ENCODE peak calls at places on chromosomes 4 and X, in six cellular contexts. D is left lung, F is fibroblast of lung, Q is dorsolateral prefrontal cortex, R is right atrium auricular region, V is neural progenitor cell. P is an unnamed sample.

GRCh38 chrX:131830400-131831184 is 192.5 kb upstream of the STK26 start:
- DNase-seq in Q (peak), V (peak), F (peak), R (peak), D (no peak), P (peak)

GRCh38 chr4:8847764-8848163 is 23.9 kb downstream of the HMX1 start:
- DNase-seq in R (no peak), D (peak), Q (no peak), F (no peak), V (peak), P (peak)

GRCh38 chr4:8278421-8279287 is 9.1 kb downstream of the HTRA3 start:
- DNase-seq in D (peak), Q (no peak), F (peak), V (no peak), R (no peak), P (peak)

GRCh38 chrX:34371740-34372139 is 239.6 kb upstream of the FAM47A start:
- DNase-seq in D (no peak), R (no peak), V (no peak), F (no peak), Q (no peak), P (no peak)

GRCh38 chr4:2583517-2583916 is 47.1 kb downstream of the FAM193A start:
- DNase-seq in R (no peak), F (peak), D (no peak), V (no peak), Q (no peak), P (no peak)

GRCh38 chr4:183492791-183493221 is 12.1 kb upstream of the ING2 start:
- DNase-seq in F (peak), D (no peak), V (no peak), R (no peak), Q (no peak), P (no peak)

GRCh38 chrX:149074429-149074828 is 430.7 kb downstream of the IDS start:
- DNase-seq in R (peak), D (no peak), F (peak), Q (no peak), V (no peak), P (no peak)

GRCh38 chr4:119659576-119659975 is 31.0 kb upstream of the PDE5A start:
- DNase-seq in Q (no peak), V (no peak), D (no peak), F (peak), R (no peak), P (no peak)

GRCh38 chr4:137253949-137254348 is 278.3 kb downstream of the PCDH18 start:
- DNase-seq in D (no peak), Q (no peak), R (no peak), V (no peak), F (peak), P (no peak)

GRCh38 chr4:6290769-6291547 is 21.3 kb downstream of the WFS1 start:
- DNase-seq in V (no peak), D (peak), F (no peak), R (no peak), Q (no peak), P (no peak)

GRCh38 chr4:26568446-26568994 is 15.4 kb upstream of the TBC1D19 start:
- DNase-seq in V (no peak), R (no peak), D (no peak), Q (no peak), F (peak), P (no peak)

GRCh38 chr4:125787707-125788106 is 473.0 kb downstream of the FAT4 start:
- DNase-seq in Q (no peak), F (no peak), V (no peak), D (no peak), R (no peak), P (no peak)

GRCh38 chr4:48909697-48910096 is 3.1 kb upstream of the OCIAD2 start:
- DNase-seq in D (no peak), R (no peak), V (no peak), Q (no peak), F (peak), P (no peak)

GRCh38 chr4:8639021-8639420 is 46.5 kb downstream of the CPZ start:
- DNase-seq in R (no peak), V (no peak), Q (no peak), F (no peak), D (peak), P (peak)

GRCh38 chr4:30295652-30296051 is 424.5 kb upstream of the PCDH7 start:
- DNase-seq in V (peak), R (no peak), D (no peak), Q (no peak), F (no peak), P (no peak)

GRCh38 chrX:48998391-48998790 is 3.7 kb downstream of the GRIPAP1 start:
- DNase-seq in Q (no peak), V (no peak), F (no peak), D (no peak), R (no peak), P (peak)
- TF ChIP-seq CTCF in Q (no peak), V (no peak), F (no peak), D (no peak), R (no peak), P (no peak)

GRCh38 chr4:94334519-94334918 is 8.1 kb downstream of the HPGDS start:
- DNase-seq in Q (no peak), V (no peak), R (no peak), F (no peak), D (no peak), P (no peak)

GRCh38 chr4:94334962-94335361 is 7.7 kb downstream of the HPGDS start:
- DNase-seq in Q (no peak), F (no peak), D (no peak), R (no peak), V (no peak), P (no peak)

GRCh38 chr4:94333864-94334263 is 8.8 kb downstream of the HPGDS start:
- DNase-seq in F (no peak), D (no peak), V (no peak), R (no peak), Q (no peak), P (no peak)

GRCh38 chr4:94329933-94330332 is 12.7 kb downstream of the HPGDS start:
- DNase-seq in F (no peak), D (no peak), Q (no peak), R (no peak), V (no peak), P (no peak)

DNA sequence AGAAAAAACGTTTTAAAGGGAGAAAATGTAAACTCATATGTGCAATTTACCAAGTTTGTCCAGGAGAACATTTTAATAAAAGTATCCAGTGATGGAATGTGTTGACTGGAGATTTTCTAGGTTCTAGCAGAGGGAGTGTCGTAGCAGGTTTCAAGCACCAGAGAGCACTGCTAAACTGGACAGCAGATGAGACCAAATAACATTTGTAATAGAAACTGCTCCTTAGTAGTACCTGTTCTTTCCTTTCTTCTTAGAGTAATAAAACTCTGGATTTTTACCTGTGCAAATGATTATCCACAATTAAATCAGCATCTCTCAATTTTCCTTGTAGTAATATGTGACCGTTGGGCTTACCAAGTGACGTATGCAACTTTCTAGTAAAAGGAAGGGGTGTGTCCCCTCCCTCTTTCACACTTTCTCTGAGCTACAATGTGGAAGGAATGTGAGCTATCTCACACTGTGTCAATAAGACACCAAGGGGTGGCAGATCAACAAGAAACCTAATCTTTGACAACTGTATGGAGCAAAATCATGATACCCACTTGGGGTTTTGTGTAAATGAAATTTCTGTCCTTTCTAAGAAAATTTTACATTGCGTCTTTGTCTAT is 9.5 kb downstream of the HPGDS start:
- DNase-seq in V (peak), D (no peak), Q (no peak), R (no peak), F (no peak), P (no peak)
- TF ChIP-seq CTCF in V (peak), D (no peak), Q (no peak), R (peak), F (no peak), P (peak)

GRCh38 chrX:10725071-10725470 is 104.7 kb upstream of the MID1 start:
- DNase-seq in Q (no peak), F (no peak), D (no peak), V (peak), R (no peak), P (no peak)
- TF ChIP-seq CTCF in Q (no peak), F (peak), D (peak), V (peak), R (peak), P (peak)

GRCh38 chrX:23621621-23622265 is 45.5 kb upstream of the PRDX4 start:
- DNase-seq in D (no peak), F (no peak), R (no peak), Q (no peak), V (no peak), P (no peak)

GRCh38 chrX:23631136-23631535 is 36.2 kb upstream of the PRDX4 start:
- DNase-seq in D (no peak), R (no peak), Q (no peak), F (peak), V (no peak), P (no peak)

GRCh38 chrX:23623797-23624196 is 43.5 kb upstream of the PRDX4 start:
- DNase-seq in D (no peak), R (no peak), F (no peak), Q (no peak), V (no peak), P (no peak)

DNA sequence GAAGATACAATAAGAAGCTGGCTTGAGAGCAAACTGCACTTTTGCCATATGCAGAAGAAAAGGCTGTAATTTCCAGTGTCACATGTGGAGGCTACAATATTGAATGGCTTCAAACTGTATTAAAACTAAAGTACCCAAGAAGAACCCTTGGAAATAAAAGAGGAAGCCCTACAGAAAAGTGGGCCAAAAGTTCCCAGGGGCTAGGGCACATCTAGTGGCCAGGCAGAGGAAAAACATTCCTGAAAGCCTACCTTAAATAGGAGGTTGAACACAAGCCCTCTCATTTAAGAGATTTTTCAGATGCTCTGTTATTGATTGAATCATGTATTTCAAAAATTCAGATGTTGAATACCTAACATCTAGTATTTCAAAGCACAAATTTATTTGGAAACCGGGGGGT is 40.6 kb upstream of the PRDX4 start:
- DNase-seq in Q (no peak), F (no peak), R (no peak), V (no peak), D (no peak), P (no peak)
- TF ChIP-seq CTCF in Q (no peak), F (no peak), R (no peak), V (peak), D (no peak), P (peak)

GRCh38 chr4:147049940-147050852 is 104.5 kb upstream of the TTC29 start:
- DNase-seq in F (peak), D (no peak), Q (no peak), R (no peak), V (no peak), P (no peak)

GRCh38 chr4:147057631-147057980 is 111.9 kb upstream of the TTC29 start:
- DNase-seq in R (no peak), V (no peak), D (no peak), Q (no peak), F (peak), P (no peak)

GRCh38 chr4:147052361-147052760 is 106.7 kb upstream of the TTC29 start:
- DNase-seq in D (no peak), V (no peak), F (no peak), Q (no peak), R (no peak), P (no peak)

GRCh38 chr4:147056951-147057630 is 111.4 kb upstream of the TTC29 start:
- DNase-seq in R (no peak), D (no peak), F (peak), V (no peak), Q (no peak), P (no peak)

GRCh38 chr4:147054241-147054902 is 108.7 kb upstream of the TTC29 start:
- DNase-seq in F (peak), Q (no peak), D (no peak), R (no peak), V (no peak), P (no peak)
- TF ChIP-seq CTCF in F (no peak), Q (no peak), D (no peak), R (no peak), V (no peak), P (no peak)

GRCh38 chrX:110123331-110123782 is 120.4 kb downstream of the TMEM164 start:
- DNase-seq in R (no peak), F (no peak), Q (no peak), D (no peak), V (no peak), P (no peak)

GRCh38 chrX:110119480-110119879 is 116.6 kb downstream of the TMEM164 start:
- DNase-seq in R (no peak), F (no peak), Q (no peak), V (no peak), D (no peak), P (no peak)

GRCh38 chrX:110120025-110120424 is 117.1 kb downstream of the TMEM164 start:
- DNase-seq in D (no peak), F (no peak), Q (no peak), V (no peak), R (no peak), P (no peak)

GRCh38 chrX:110131031-110131430 is 128.1 kb downstream of the TMEM164 start:
- DNase-seq in F (no peak), Q (no peak), V (no peak), R (no peak), D (no peak), P (no peak)

DNA sequence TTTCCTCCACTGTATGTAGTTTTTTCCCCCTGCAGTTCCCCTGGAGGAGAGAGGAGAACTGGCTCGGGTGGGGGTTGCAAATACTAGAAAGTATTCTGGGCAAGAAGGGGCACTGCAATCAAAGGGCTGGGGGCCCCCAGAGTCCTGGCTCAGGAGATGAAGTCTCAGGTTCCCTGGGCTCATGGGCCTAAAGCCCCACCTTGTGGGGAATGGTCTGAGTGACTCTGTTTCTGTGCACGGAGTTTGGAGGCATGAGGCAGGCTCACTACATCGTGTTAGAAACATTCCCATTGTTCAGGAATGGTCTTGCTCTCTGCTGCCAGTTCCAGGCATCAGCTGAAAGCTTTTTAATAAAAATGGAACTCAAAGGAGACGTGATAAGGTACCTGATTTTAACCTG is 122.5 kb downstream of the TMEM164 start:
- DNase-seq in V (peak), D (no peak), F (peak), R (no peak), Q (no peak), P (no peak)
- TF ChIP-seq CTCF in V (peak), D (no peak), F (peak), R (peak), Q (no peak), P (peak)

GRCh38 chr4:182142146-182143085 is 100.8 kb upstream of the TENM3 start:
- DNase-seq in Q (no peak), V (peak), D (peak), R (no peak), F (peak), P (no peak)
- TF ChIP-seq CTCF in Q (no peak), V (no peak), D (no peak), R (no peak), F (peak), P (peak)